ENCODE peak calls at places on chromosome 20, in four cellular contexts. D is NB4, G is uterus, C is tibial nerve. M is an unnamed sample.

GRCh38 chr20:32560989-32561830 is 23.9 kb downstream of the NOL4L start:
- DNase-seq in G (no peak), C (no peak), D (no peak), M (no peak)

GRCh38 chr20:63857751-63858392 is 3.4 kb upstream of the ABHD16B start:
- DNase-seq in D (peak), G (no peak), C (no peak), M (no peak)

GRCh38 chr20:13008761-13009681 is at the start of gene SPTLC3:
- DNase-seq in D (peak), C (peak), G (no peak), M (no peak)

GRCh38 chr20:52540489-52540888 is 348.9 kb upstream of the ZFP64 start:
- DNase-seq in D (no peak), G (no peak), C (no peak), M (no peak)

GRCh38 chr20:4820833-4821518 is 99.3 kb downstream of the PRND start:
- DNase-seq in C (no peak), G (peak), D (no peak), M (no peak)

GRCh38 chr20:63475209-63475608 is 2.8 kb upstream of the KCNQ2 start:
- DNase-seq in D (peak), C (no peak), G (no peak), M (no peak)

GRCh38 chr20:38751360-38751976 is 3.2 kb downstream of the ACTR5 start:
- DNase-seq in D (peak), G (no peak), C (peak), M (no peak)

GRCh38 chr20:62259294-62259565 is 20.9 kb downstream of the OSBPL2 start:
- DNase-seq in G (no peak), C (no peak), D (no peak), M (no peak)

GRCh38 chr20:18743665-18744440 is 69.7 kb upstream of the SCP2D1 start:
- DNase-seq in G (peak), C (no peak), D (no peak), M (no peak)

GRCh38 chr20:32112862-32113261 is 3.3 kb downstream of the TM9SF4 start:
- DNase-seq in G (no peak), D (peak), C (peak), M (no peak)

GRCh38 chr20:15848126-15848525 is 725.1 kb downstream of the KIF16B start:
- DNase-seq in C (no peak), D (no peak), G (no peak), M (no peak)

GRCh38 chr20:61279621-61280150 is 27.6 kb downstream of the CDH4 start:
- DNase-seq in C (no peak), D (no peak), G (no peak), M (no peak)

GRCh38 chr20:35619196-35620095 is 3.8 kb downstream of the SPAG4 start:
- DNase-seq in D (peak), C (peak), G (peak), M (no peak)

GRCh38 chr20:41155267-41155666 is 17.9 kb downstream of the PLCG1 start:
- DNase-seq in G (no peak), C (no peak), D (no peak), M (no peak)

GRCh38 chr20:35307666-35308653 is 15.7 kb upstream of the FAM83C start:
- DNase-seq in C (no peak), G (no peak), D (peak), M (no peak)

GRCh38 chr20:6504826-6505225 is 262.7 kb upstream of the BMP2 start:
- DNase-seq in D (no peak), C (no peak), G (no peak), M (no peak)

GRCh38 chr20:32359633-32360332 is 1.7 kb downstream of the ASXL1 start:
- DNase-seq in C (no peak), D (peak), G (no peak), M (no peak)

GRCh38 chr20:54624701-54625472 is 149.5 kb downstream of the DOK5 start:
- DNase-seq in C (no peak), G (no peak), D (no peak), M (no peak)

GRCh38 chr20:63101781-63102719 is 95.3 kb upstream of the BHLHE23 start:
- DNase-seq in G (peak), C (peak), D (no peak), M (no peak)

GRCh38 chr20:37936041-37936440 is 33.1 kb downstream of the VSTM2L start:
- DNase-seq in G (no peak), D (no peak), C (no peak), M (no peak)

GRCh38 chr20:17617212-17617867 is 47.5 kb downstream of the DSTN start:
- DNase-seq in D (peak), G (peak), C (peak), M (no peak)

GRCh38 chr20:34042286-34042685 is 48.6 kb downstream of the RALY start:
- DNase-seq in D (no peak), G (no peak), C (no peak), M (no peak)

GRCh38 chr20:43363506-43363905 is 94.2 kb upstream of the SRSF6 start:
- DNase-seq in C (no peak), G (no peak), D (no peak), M (no peak)

GRCh38 chr20:41245086-41245707 is 72.3 kb downstream of the ZHX3 start:
- DNase-seq in C (no peak), D (no peak), G (peak), M (no peak)

GRCh38 chr20:29086938-29087337 is 2170.5 kb upstream of the DEFB115 start:
- DNase-seq in C (no peak), G (no peak), D (no peak), M (no peak)
- TF ChIP-seq CTCF in C (no peak), G (no peak), D (no peak), M (no peak)

GRCh38 chr20:45413479-45413878 is 2.5 kb upstream of the PIGT start:
- DNase-seq in G (no peak), D (no peak), C (no peak), M (no peak)

GRCh38 chr20:45416917-45417316 is 976 bp downstream of the PIGT start:
- DNase-seq in D (peak), C (no peak), G (no peak), M (no peak)

GRCh38 chr20:45419188-45420091 is 3.5 kb downstream of the PIGT start:
- DNase-seq in D (no peak), C (peak), G (peak), M (no peak)

GRCh38 chr20:45412653-45413052 is 3.3 kb upstream of the PIGT start:
- DNase-seq in D (no peak), G (no peak), C (no peak), M (no peak)

DNA sequence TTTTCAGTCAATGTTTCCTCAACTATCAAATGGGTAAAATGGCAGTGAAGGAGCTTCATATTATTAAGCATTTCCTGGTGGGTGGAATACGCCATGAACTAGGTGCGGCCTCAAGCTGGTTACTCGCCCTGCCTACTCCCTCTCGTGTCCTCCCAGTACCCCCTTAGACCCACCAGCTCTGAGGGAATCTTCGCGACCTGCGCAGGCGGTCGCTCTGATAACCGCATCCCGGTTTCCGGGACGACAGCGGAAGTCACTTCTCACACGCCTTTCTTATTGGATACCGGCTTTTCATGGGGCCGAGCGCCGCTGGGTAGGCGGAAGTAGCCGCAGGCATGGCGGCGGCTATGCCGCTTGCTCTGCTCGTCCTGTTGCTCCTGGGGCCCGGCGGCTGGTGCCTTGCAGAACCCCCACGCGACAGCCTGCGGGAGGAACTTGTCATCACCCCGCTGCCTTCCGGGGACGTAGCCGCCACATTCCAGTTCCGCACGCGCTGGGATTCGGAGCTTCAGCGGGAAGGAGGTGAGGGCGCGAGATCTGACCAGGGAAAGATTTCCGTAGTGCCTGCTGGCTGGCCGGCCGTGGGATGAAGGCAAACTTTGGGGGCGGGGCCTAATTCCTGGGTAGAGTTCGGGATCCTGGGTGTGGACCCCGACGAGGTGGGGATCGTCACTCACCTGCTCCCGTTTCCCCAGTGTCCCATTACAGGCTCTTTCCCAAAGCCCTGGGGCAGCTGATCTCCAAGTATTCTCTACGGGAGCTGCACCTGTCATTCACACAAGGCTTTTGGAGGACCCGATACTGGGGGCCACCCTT is at the start of gene PIGT:
- DNase-seq in C (peak), D (peak), G (peak), M (no peak)
- H3K4me3 ChIP-seq in C (peak), D (peak), G (peak), M (peak)

GRCh38 chr20:36926653-36927200 is 24.8 kb downstream of the SAMHD1 start:
- DNase-seq in G (no peak), D (no peak), C (no peak), M (no peak)

GRCh38 chr20:36920334-36920730 is 31.2 kb downstream of the SAMHD1 start:
- DNase-seq in D (no peak), G (no peak), C (no peak), M (no peak)

GRCh38 chr20:36927704-36928103 is 23.8 kb downstream of the SAMHD1 start:
- DNase-seq in C (no peak), G (no peak), D (no peak), M (no peak)

GRCh38 chr20:36925234-36925633 is 26.3 kb downstream of the SAMHD1 start:
- DNase-seq in D (no peak), G (no peak), C (no peak), M (no peak)

GRCh38 chr20:36924167-36925045 is 27.1 kb downstream of the SAMHD1 start:
- DNase-seq in G (no peak), D (no peak), C (no peak), M (no peak)
- TF ChIP-seq POLR2A in G (no peak), D (no peak), C (no peak), M (no peak)

GRCh38 chr20:24149881-24150307 is 161.3 kb upstream of the GGTLC1 start:
- DNase-seq in D (peak), G (no peak), C (no peak), M (peak)

GRCh38 chr20:24153101-24154040 is 164.8 kb upstream of the GGTLC1 start:
- DNase-seq in G (no peak), D (no peak), C (no peak), M (no peak)

GRCh38 chr20:24150406-24150805 is 161.8 kb upstream of the GGTLC1 start:
- DNase-seq in D (no peak), C (no peak), G (no peak), M (no peak)

GRCh38 chr20:24149175-24149574 is 160.6 kb upstream of the GGTLC1 start:
- DNase-seq in C (no peak), G (no peak), D (no peak), M (no peak)

DNA sequence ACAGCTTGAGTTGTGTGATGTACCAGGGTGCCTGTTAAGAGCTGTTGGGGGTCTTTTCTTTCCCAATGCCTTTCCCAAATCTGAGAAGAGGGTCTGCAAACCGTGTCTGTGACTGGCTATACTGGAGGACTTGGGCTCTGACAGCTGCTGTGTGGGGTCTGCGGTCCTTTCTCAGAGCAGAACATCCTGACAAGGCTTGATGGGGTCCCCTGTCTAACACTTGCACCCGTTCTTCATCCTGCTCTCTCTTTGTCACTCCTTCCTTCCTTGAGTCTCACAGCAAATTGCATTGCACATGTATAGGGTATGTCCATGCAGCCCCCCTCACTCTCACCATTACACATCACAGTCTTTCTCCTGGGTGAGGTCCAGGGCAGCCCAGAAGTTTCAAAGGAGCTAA is 163.0 kb upstream of the GGTLC1 start:
- DNase-seq in G (no peak), C (no peak), D (no peak), M (no peak)
- TF ChIP-seq CTCF in G (no peak), C (no peak), D (no peak), M (no peak)

DNA sequence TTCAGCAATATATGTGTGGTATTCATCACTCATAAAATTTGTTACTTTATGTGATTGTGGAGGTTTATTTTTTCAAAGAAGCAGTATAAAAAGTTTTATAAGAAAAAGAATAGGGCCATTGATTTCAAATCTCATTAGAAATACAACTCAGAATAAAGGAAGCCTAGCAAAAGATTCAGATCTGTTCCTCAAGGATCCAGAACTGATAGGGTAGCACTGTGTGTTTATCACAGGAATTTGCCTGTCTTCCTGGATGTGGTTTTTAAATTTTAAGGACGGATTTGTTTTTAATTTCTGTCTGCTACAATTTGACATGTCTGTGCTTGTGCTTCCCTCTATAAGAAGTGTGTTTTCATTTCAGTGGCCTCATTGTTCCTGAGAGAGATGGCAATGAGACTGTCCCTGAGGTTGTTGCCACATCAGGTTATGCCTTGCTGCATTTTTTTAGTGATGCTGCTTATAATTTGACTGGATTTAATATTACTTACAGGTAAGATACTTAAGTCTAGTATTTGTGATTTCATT is 74.6 kb downstream of the ATRN start:
- DNase-seq in D (no peak), C (no peak), G (no peak), M (no peak)
- H3K4me3 ChIP-seq in D (no peak), C (no peak), G (no peak), M (no peak)

GRCh38 chr20:47236639-47236900 is 119.9 kb downstream of the ZMYND8 start:
- DNase-seq in C (no peak), G (no peak), D (no peak), M (no peak)
- TF ChIP-seq POLR2A in C (no peak), G (no peak), D (no peak), M (no peak)

DNA sequence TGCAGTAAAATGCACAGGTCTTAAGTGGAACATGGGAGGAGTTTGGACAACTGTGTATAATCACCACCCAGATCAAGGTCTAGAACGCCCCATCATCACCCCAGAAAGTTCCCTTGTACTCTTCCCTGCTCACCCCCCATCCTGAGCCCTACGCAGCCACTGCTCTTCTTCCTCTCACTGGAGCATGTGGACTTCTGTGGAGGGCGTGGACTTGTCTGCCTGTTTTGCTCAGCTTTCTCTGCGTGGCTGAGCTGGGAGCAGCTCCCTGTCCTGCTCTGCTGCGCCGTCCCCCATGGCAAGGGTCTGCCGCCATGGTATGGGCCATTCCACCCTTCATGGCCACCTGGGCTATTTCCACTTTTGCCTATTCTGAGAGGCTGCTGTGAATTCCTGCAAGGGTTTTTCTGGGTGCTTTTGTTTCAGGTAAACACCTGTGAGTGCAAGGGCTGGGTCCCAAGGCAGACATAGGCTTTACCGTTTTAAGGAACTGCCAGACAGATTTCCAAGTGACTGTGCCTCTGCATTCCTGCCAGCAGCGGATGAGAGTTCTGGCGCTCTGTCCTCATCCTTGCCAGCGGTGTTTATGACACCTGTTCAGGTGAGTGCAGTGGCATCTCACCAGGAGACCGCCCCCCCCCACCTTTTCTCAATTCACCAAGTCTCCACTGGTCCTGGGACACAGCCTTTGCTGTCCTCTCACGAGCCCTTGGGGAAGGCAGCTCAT is 19.7 kb downstream of the PCK1 start:
- DNase-seq in D (no peak), C (no peak), G (no peak), M (no peak)
- TF ChIP-seq CTCF in D (no peak), C (no peak), G (no peak), M (no peak)

DNA sequence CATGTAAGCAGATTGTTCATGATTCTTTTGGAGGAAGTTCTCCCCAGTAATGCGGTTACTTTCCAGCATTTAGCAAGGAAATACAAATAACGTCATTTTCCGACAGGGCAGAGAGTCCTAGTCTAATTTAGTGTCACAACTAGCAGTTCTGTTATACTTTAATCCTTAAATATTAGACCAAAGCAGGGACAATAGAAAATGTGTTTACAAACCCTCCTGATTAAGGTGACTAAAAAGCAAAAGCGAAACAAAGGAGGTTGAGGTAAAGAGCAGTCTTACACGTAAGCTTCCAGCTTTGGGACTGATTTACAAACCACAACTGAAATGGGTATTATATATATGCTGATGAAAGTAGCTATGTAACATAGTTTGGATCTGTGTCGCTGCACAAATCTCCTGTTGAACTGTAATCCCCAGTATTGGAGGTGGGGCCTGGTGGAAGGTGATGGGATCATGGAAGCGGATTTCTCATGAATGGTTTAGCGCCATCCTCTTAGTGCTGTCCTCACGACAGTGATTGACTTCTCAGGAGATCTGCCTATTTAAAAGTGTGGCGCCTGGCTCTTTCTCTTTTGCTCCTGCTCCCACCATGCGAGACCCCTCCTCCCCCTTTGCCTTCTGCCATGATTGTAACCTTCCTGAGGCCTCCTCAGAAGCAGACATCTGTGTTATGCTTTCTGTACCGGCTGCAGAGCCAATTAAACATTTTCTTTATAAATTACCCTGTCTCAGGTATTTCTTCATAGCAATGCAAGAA is 81.9 kb downstream of the PLCB1 start:
- DNase-seq in G (no peak), D (no peak), C (no peak), M (no peak)
- H3K4me3 ChIP-seq in G (no peak), D (no peak), C (no peak), M (no peak)

DNA sequence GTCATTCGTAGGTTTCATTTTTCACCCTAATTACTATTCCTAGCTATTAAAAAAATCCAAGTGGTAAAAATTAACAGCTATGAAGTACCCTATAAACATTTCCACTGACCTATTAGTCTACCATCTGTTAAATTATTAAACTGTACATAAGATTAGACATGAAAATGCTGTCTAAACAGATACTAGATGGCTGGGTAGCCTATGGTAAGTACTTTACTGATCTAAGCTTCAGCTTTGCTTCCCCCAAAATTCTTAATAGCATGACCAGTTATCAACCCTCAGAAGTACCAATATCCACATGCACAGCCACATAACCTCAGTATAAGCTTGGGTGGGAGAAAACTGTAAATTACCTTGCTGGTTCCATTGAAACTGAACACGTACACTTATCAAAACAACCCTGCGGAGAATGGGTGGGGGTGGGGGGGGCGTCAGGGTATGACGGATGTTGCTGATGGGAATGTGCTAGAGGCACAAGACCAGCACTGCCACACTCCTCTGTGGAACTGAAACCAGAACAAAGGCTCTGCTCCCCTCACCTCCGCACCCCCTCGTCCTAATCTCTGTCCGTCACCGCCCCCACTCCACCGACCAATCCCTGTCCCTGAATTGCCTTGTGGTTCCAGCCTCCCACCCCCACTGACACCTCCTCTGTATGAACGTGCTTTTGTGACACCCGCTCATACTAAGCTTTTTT is 45.3 kb downstream of the B4GALT5 start:
- DNase-seq in D (peak), G (no peak), C (no peak), M (no peak)
- TF ChIP-seq POLR2A in D (no peak), G (no peak), C (no peak), M (no peak)

M was measured in vagina.